ENCODE peak calls at places on chromosomes 7 and 10, in six cellular contexts. B, X, W, R, E and P are unnamed samples. For H3K27me3, the result is how much of the 10 kb centered on the place peaks cover.

GRCh38 chr7:110170762-110171161 is 920.2 kb upstream of the LRRN3 start:
- DNase-seq in E (no peak), X (no peak), W (no peak), B (no peak), R (peak), P (no peak)

GRCh38 chr10:75145590-75145989 is 34.1 kb downstream of the SAMD8 start:
- DNase-seq in R (no peak), E (no peak), B (no peak), X (no peak), W (no peak), P (peak)

GRCh38 chr10:29810816-29811215 is 176.0 kb upstream of the SVIL start:
- DNase-seq in W (no peak), B (no peak), X (no peak), R (no peak), E (no peak), P (no peak)

GRCh38 chr7:43954524-43955228 is 28.4 kb downstream of the UBE2D4 start:
- DNase-seq in B (peak), R (peak), E (peak), X (peak), W (peak), P (peak)

GRCh38 chr7:155974186-155974897 is 162.1 kb upstream of the SHH start:
- DNase-seq in B (no peak), E (no peak), R (no peak), W (no peak), X (no peak), P (no peak)

GRCh38 chr7:41942468-41943097 is 239.7 kb upstream of the INHBA start:
- DNase-seq in W (no peak), B (no peak), E (no peak), R (peak), X (no peak), P (no peak)

GRCh38 chr10:31146496-31147219 is 115.0 kb upstream of the ZNF438 start:
- DNase-seq in X (no peak), R (peak), E (no peak), W (peak), B (no peak), P (no peak)

GRCh38 chr7:79455173-79455790 is 1.8 kb upstream of the MAGI2 start:
- DNase-seq in B (no peak), W (no peak), R (no peak), E (no peak), X (no peak), P (no peak)

GRCh38 chr7:159306012-159306411 is 161.3 kb upstream of the VIPR2 start:
- DNase-seq in X (no peak), R (no peak), W (no peak), B (no peak), E (no peak), P (no peak)

GRCh38 chr7:144656960-144657359 is 178.9 kb downstream of the TPK1 start:
- DNase-seq in R (peak), B (no peak), E (no peak), W (no peak), X (no peak), P (no peak)

GRCh38 chr10:45653454-45653853 is 19.1 kb downstream of the ZFAND4 start:
- DNase-seq in X (no peak), R (no peak), W (no peak), E (no peak), B (no peak), P (no peak)

DNA sequence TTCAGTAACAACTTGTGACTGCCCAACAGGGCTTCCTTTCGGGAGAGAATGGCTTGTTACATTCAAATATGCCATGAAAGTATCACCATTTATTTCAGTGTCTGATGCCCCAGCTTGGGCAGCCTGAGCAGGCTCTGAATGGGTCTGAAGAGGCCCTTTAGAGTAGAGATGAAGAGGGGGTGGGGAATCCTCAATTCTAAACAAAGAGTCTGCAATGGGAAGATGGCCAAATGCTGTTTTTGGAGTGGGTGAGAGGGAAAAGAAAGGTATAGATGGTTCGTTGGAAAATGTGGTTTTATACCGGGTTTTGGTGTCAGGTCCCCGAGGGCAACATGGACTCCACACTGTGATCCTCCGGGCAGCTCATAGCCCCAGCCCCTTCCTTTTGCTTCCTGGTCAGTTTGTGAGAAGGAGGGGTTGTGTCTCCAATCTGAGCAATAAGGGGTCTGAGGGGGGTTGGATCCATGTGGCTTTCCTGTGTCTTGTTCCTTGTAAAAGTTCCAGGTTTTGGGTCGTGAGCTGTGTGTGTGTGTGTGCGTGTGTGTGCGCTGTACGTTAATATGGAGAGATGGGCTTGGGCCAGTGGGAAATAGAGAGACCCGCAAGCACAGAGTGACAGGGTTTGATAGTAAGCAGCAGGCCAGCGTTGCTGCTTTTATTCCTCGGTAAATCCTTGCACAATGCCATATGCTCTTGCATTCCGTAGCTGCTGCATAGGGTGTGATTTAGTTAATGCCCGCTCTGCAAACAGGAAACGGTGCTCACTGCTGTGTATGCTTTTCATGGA is 108.3 kb downstream of the TCF7L2 start:
- DNase-seq in X (peak), E (no peak), R (peak), W (no peak), B (no peak), P (no peak)
- TF ChIP-seq REST in X (no peak), E (no peak), R (no peak), W (no peak), B (no peak), P (no peak)

GRCh38 chr7:73768661-73769480 is 1.2 kb downstream of the CLDN3 start:
- DNase-seq in X (no peak), R (peak), W (no peak), E (no peak), B (no peak), P (no peak)

GRCh38 chr7:73770860-73771665 is 993 bp upstream of the CLDN3 start:
- DNase-seq in X (no peak), B (no peak), E (no peak), W (no peak), R (no peak), P (no peak)

GRCh38 chr7:73766556-73767229 is 3.4 kb downstream of the CLDN3 start:
- DNase-seq in E (no peak), W (no peak), R (no peak), B (no peak), X (no peak), P (no peak)

GRCh38 chr7:73770002-73770859 is at the start of gene CLDN3:
- DNase-seq in X (peak), B (no peak), W (peak), R (peak), E (no peak), P (no peak)

DNA sequence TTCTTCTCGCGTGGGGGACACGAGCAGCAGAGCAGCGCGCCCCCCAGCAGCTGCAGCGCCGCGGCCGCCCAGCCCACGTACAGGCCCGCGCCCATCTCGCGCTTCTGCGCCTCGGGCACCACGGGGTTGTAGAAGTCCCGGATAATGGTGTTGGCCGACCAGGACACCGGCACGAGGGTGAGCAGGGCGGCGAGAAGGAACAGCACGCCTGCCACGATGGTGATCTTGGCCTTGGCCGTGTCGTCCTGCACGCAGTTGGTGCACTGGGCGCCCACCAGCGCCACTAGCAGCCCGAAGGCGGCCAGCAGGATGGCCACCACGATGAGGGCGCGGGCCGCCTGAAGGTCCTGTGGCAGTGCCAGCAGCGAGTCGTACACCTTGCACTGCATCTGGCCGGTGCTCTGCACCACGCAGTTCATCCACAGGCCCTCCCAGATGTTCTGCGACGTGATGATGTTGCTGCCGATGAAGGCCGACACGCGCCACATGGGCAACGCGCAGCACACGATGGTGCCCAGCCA is 529 bp downstream of the CLDN3 start:
- DNase-seq in B (no peak), R (no peak), E (no peak), W (no peak), X (no peak), P (no peak)
- H3K27me3 ChIP-seq in B (under half), R (under half), E (under half), W (under half), X (under half), P (under half)

GRCh38 chr10:11147723-11148122 is 130.1 kb downstream of the CELF2 start:
- DNase-seq in R (peak), X (no peak), E (no peak), W (no peak), B (no peak), P (peak)
- TF ChIP-seq POLR2AphosphoS5 in R (no peak), X (no peak), E (no peak), W (no peak), B (no peak), P (no peak)

GRCh38 chr10:20990604-20991003 is 93.5 kb upstream of the NEBL start:
- DNase-seq in X (no peak), R (no peak), W (no peak), E (no peak), B (no peak), P (no peak)
- TF ChIP-seq REST in X (no peak), R (no peak), W (no peak), E (no peak), B (no peak), P (no peak)

DNA sequence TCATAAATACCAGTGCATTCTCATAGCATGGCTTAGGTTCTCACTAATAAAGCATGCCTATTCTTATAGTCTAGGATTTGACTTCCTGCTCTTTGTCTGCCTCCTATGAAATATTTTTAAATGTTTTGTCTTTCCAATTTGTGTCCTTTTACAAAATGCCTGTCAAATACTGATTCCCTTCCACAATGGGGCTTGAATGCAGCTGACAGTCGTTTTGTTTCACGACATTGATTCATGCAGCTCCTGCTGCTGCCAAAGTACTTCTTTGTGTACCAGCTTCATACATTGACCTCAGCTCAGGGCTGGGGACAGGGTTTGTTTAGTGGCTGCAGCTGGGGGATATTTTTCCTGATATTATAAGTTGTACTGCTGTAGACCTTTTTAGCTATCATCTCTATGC is 371.9 kb upstream of the CHRM2 start:
- DNase-seq in R (no peak), X (no peak), W (no peak), E (no peak), B (no peak), P (no peak)
- H3K27me3 ChIP-seq in R (under half), X (under half), W (under half), E (under half), B (under half), P (under half)

GRCh38 chr10:62018141-62018911 is 116.8 kb downstream of the ARID5B start:
- DNase-seq in B (no peak), E (no peak), W (no peak), X (no peak), R (no peak), P (no peak)
- TF ChIP-seq POLR2AphosphoS5 in B (no peak), E (no peak), W (no peak), X (no peak), R (no peak), P (no peak)

DNA sequence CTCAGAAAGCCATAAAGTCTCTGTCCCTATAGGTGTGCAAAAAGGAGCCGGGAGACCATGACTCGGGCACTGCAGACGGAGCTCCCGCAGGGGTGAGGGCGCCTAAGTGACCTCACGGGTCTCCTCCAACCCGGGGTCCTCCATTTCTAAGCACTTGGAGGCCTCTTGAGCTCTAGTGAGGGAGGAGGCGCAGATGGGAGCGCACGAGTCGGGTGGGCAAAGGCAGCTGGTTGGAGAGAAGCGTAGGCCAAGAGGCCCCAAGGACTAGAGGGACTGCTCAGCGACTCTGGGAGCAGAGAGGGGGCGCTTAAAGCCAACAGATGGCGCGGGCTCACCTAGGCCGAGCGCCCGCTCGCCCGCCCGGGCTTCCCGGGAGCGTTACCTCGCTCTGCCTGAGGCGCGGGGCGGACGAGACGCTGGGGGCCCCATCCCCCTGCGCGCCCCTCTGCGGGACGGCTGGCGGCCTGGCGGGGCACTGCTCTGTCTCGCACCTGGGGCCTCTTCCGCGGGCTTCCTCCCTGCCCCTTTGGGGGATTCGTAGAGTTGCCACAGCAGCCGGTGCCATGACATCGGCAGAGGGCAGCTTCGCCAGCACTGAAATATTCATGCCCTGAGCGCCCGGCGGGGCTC is 521 bp upstream of the CDH23 start:
- DNase-seq in E (peak), B (no peak), R (peak), X (peak), W (no peak), P (no peak)
- TF ChIP-seq REST in E (no peak), B (no peak), R (no peak), X (no peak), W (no peak), P (no peak)

GRCh38 chr10:132786529-132787252 is 744 bp upstream of the NKX6-2 start:
- DNase-seq in E (no peak), X (peak), W (no peak), R (no peak), B (no peak), P (no peak)
- H3K27me3 ChIP-seq in E (under half), X (under half), W (under half), R (half or more), B (under half), P (half or more)

DNA sequence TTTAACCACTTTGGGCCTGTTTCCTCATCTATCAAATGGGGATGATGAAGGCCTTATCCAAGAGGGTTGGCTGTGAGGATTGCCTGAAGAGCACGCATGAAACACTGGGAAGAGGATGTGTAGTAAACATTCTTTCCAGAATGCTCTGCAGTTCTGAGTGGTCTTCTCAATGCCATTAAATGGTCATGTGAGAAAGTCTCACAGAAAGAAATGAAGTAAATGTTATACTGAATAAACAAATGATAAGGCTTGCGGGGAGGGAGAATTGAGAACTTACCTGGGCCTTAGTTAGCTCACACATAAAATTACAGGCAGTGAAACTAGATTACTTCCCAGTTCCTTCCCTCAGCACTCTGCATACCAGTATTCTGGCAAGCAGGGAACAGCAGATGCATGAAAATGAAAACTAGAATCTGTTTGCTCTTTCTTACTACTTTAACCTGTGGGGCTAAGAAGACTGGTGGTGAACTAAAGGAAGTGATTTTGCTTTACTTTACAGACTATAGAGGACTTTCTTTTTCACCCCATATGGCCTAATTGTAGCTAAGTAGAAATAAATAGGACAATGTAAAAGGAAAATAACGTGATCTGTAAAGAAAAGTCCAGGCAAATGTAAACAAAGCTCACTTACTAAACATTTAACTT is 135.3 kb upstream of the CCDC6 start:
- DNase-seq in R (no peak), E (no peak), B (no peak), X (no peak), W (no peak), P (no peak)
- TF ChIP-seq POLR2AphosphoS5 in R (no peak), E (no peak), B (no peak), X (no peak), W (no peak), P (no peak)

DNA sequence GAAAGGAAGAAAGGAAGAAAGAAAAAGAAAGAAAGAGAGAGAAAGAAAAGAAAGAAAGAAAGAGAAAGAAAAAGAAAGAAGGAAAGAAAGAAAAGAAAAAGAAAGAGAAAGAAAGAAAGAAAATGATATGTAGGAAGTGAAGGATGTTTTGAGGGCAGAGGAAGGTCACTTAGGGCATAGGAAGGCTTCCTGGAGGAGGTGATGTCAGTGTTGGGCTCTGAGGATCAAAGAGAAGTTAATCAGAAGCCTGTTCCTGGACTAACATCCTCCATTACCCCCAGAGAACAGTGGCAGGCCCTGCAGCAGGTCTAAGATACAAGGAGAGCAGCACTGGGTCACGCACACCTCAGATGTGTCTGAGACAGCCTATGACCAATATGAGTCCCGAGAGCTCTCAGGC is 54.7 kb upstream of the CALN1 start:
- DNase-seq in E (no peak), W (no peak), B (no peak), R (no peak), X (no peak), P (no peak)
- TF ChIP-seq REST in E (no peak), W (no peak), B (no peak), R (no peak), X (no peak), P (no peak)